ENCODE peak calls at places on chromosomes 5 and 9, in ten cellular contexts. C is foreskin fibroblast, L is heart right ventricle, T is fibroblast of lung, J is left lung, E is astrocyte of the spinal cord, O is choroid plexus epithelial cell, W is IMR-90, F is omental fat pad, V is right lobe of liver. R is an unnamed sample.
A peak's percentile ranks its signal among the peaks of the same experiment; 100 is the strongest.

GRCh38 chr5:124707516-124707915 is 38.9 kb downstream of the ZNF608 start:
- DNase-seq in C (no peak), E (no peak), V (no peak), J (no peak), W (no peak), T (no peak), F (no peak), O (no peak), L (no peak), R (no peak)

GRCh38 chr9:100601216-100601615 is 23.3 kb downstream of the CAVIN4 start:
- DNase-seq in J (no peak), E (peak; percentile 50), C (peak; percentile 73), F (no peak), O (peak; percentile 83), V (no peak), W (peak; percentile 55), L (no peak), T (peak; percentile 41), R (peak; percentile 71)

GRCh38 chr5:69493235-69493925 is 790 bp downstream of the OCLN start:
- DNase-seq in V (peak; percentile 80), O (no peak), E (no peak), W (no peak), C (peak; percentile 63), J (peak; percentile 90), F (no peak), L (no peak), T (peak; percentile 44), R (peak; percentile 58)

GRCh38 chr5:95591490-95591901 is 28.4 kb upstream of the GPR150 start:
- DNase-seq in J (no peak), E (peak; percentile 78), L (no peak), O (peak; percentile 89), V (no peak), F (no peak), T (peak; percentile 82), C (peak; percentile 83), W (peak; percentile 91), R (peak; percentile 79)

GRCh38 chr9:74719306-74719705 is 168.4 kb downstream of the TRPM6 start:
- DNase-seq in W (no peak), E (no peak), F (no peak), L (no peak), J (no peak), T (no peak), C (no peak), O (no peak), V (no peak), R (no peak)

GRCh38 chr9:137666950-137667670 is 48.3 kb downstream of the EHMT1 start:
- DNase-seq in E (no peak), J (no peak), V (no peak), W (no peak), T (no peak), C (no peak), O (no peak), F (no peak), L (no peak), R (no peak)

GRCh38 chr9:128073260-128073886 is 5.3 kb downstream of the SLC25A25 start:
- DNase-seq in J (no peak), O (peak; percentile 49), C (peak; percentile 71), L (no peak), V (no peak), E (no peak), T (no peak), F (no peak), W (peak; percentile 46), R (no peak)

GRCh38 chr5:68046445-68046844 is 169.1 kb upstream of the PIK3R1 start:
- DNase-seq in V (no peak), W (peak; percentile 98), F (no peak), T (peak; percentile 98), L (no peak), E (peak; percentile 96), C (peak; percentile 98), O (peak; percentile 99), J (no peak), R (peak; percentile 98)

GRCh38 chr5:16886366-16886736 is 49.7 kb downstream of the MYO10 start:
- DNase-seq in T (peak; percentile 82), E (peak; percentile 79), O (peak; percentile 95), V (no peak), J (no peak), W (peak; percentile 90), F (no peak), C (peak; percentile 73), L (no peak), R (no peak)

GRCh38 chr9:87099383-87099782 is 152.1 kb upstream of the GAS1 start:
- DNase-seq in O (no peak), F (no peak), T (no peak), L (no peak), J (no peak), C (no peak), W (no peak), V (no peak), E (no peak), R (peak; percentile 60)

GRCh38 chr9:122788831-122789230 is at the start of gene OR5C1:
- DNase-seq in W (no peak), L (no peak), J (no peak), V (no peak), F (no peak), O (no peak), T (no peak), C (no peak), E (no peak), R (no peak)

DNA sequence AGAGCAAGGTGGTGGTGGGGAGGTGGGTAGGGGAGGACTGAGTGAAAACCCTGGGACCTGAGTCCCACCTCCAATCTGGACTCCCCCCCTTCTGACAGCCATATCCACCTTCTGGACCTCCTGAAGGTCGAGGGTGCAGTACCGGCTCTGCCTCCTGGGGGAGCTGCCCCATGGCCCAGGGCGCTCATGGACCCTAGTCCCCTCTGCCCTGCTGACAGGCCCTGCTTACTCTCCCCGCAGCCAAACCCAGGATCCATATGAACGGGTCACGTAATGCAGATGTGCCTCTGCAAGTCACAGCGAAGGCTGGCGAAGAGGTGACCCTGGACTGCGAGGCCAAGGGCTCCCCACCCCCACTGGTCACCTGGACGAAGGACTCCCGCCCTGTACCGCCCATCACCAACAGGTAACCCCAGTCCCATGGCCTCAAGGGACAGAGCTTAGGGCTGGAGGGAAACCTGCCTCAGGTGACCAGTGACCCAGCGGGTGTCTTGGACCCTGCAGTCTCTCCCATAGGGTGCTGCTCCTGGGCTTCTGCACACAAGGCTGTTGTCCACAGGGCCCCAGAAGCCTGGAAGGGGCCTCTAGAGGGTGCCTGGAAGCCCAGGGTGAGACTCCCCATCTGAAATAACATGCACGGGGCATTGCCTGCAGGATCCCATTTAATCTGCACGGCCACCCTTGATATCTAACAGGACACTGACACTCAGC is 61.7 kb downstream of the HMCN2 start:
- DNase-seq in O (no peak), V (no peak), T (no peak), W (no peak), C (no peak), L (no peak), F (no peak), J (no peak), E (no peak), R (no peak)
- TF ChIP-seq CTCF in O (peak; percentile 55), V (no peak), T (peak; percentile 10), W (peak; percentile 19), C (peak; percentile 23), L (no peak), F (no peak), J (no peak), E (peak; percentile 37), R (peak; percentile 23)

DNA sequence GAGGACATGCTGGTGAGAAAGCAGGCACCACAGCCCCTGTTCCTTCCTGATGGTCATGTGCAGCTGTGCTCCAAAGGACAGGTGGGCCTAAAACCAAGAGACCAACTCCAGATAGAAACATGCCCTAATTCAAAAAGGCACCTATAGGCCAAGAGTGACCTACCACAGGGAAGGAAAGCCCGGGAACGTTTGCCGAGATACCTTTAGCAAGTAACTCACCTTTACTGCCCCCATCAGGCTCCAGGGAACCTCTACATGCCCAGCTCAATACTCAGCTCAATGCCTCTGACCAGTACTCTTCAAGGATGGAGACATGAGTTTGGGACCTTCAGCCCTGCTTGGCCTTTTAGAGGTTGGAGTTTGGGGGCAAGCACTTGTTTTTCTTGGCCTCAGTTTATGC is 172.8 kb upstream of the FSTL4 start:
- DNase-seq in V (no peak), T (no peak), E (no peak), W (no peak), J (no peak), O (no peak), C (no peak), L (no peak), F (no peak), R (peak; percentile 8)
- TF ChIP-seq CTCF in V (no peak), T (no peak), E (no peak), W (no peak), J (no peak), O (no peak), C (no peak), L (no peak), F (no peak), R (no peak)

GRCh38 chr5:102154291-102154690 is 141.8 kb downstream of the SLCO4C1 start:
- DNase-seq in L (no peak), F (no peak), T (no peak), E (no peak), W (no peak), O (no peak), J (no peak), C (no peak), V (no peak), R (no peak)

DNA sequence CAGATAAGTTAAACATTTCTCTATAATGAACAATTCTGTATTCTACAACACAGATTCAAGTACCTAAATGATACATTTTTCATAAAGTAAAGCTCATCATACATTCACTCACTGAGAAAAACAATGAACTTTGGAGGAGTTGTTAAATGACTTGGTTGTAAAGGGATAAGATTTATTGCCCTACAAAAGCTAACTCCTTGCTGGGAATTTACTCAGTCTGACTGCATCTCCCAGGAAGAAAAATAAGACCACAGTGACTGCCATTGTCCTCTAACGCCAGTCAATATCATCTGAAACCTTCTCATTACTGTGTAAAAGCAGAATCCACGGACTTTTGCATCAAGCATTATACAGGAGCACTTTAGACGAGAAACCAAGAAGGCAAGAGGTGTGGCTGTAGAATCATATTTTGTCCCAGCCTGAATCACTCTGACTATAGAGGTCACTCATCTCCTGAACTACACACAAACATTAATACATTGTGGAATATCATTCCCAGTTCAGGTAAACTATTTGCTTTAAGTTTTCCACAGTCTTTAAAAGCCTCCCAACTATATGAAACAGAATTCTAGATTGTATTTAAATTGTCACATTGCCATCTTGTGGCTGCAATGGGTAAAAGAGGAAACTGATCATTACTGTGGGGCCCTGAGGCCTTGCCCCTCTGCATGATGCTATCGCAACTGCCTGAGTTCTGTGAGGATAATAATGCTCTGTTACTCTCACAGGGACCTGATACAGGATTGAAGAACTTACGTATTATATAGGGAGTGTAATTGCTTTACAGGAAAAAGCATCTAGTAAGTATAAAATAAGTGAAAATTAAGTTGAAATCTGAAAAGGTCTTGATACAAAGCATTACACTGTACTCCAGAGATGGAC is 142.9 kb downstream of the SLCO4C1 start:
- DNase-seq in T (no peak), V (no peak), F (no peak), J (no peak), C (peak; percentile 22), O (peak; percentile 19), L (no peak), E (peak; percentile 34), W (no peak), R (peak; percentile 42)
- TF ChIP-seq CTCF in T (no peak), V (peak; percentile 43), F (no peak), J (peak; percentile 24), C (no peak), O (peak; percentile 26), L (peak; percentile 36), E (peak; percentile 29), W (no peak), R (peak; percentile 49)

DNA sequence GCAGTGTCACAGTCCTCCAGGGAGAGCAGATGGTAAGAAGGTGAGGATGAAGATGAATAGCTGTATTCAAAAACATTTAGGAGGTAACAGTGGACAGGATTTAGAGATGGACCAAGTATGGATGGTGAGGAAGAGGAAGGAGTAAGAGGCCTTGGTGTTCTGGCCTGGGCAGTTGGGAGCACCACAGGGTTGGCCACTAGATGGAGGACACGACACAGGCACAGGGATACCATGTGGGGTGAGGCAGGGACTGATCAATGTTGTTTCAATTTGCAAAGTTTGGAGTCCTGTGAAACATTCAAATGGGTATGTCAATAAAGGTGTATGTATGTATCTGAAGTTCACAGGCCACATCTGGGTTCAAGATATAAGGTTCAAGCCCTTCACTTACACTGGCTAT is 141.1 kb upstream of the RASEF start:
- DNase-seq in T (no peak), W (no peak), J (no peak), F (no peak), E (no peak), V (no peak), O (no peak), L (no peak), C (peak; percentile 14), R (no peak)
- TF ChIP-seq CTCF in T (no peak), W (no peak), J (no peak), F (no peak), E (peak; percentile 20), V (peak; percentile 22), O (peak; percentile 34), L (peak; percentile 47), C (no peak), R (no peak)